ENCODE peak calls at places on chromosome 9, in nine cellular contexts. Z, M, O, U, T, W, G, V and H are unnamed samples.

GRCh38 chr9:78015242-78015641 is 16.4 kb downstream of the GNAQ start:
- DNase-seq in W (no peak), G (no peak), V (no peak), T (no peak), M (no peak), U (no peak), Z (no peak), O (no peak), H (no peak)

GRCh38 chr9:70563437-70564204 is 149.2 kb upstream of the KLF9 start:
- DNase-seq in V (peak; percentile 88), Z (no peak), W (no peak), T (no peak), G (peak; percentile 67), M (no peak), U (no peak), O (no peak), H (peak; percentile 35)

GRCh38 chr9:127183814-127184582 is 61.6 kb upstream of the ANGPTL2 start:
- DNase-seq in O (no peak), W (peak; percentile 84), U (no peak), Z (no peak), G (peak; percentile 46), T (no peak), M (no peak), V (peak; percentile 82), H (no peak)

GRCh38 chr9:38339087-38339486 is 53.4 kb upstream of the ALDH1B1 start:
- DNase-seq in M (no peak), O (no peak), W (no peak), T (peak; percentile 78), U (no peak), Z (peak; percentile 53), G (peak; percentile 27), V (peak; percentile 59), H (peak; percentile 9)

GRCh38 chr9:136774416-136775045 is 10.2 kb upstream of the LCN15 start:
- DNase-seq in U (peak; percentile 9), G (no peak), Z (no peak), M (no peak), T (no peak), W (no peak), V (no peak), O (no peak), H (no peak)

GRCh38 chr9:7146582-7146981 is 388.8 kb downstream of the KDM4C start:
- DNase-seq in W (no peak), Z (peak; percentile 61), V (no peak), T (no peak), G (no peak), M (peak; percentile 25), U (no peak), O (peak; percentile 16), H (peak; percentile 73)

GRCh38 chr9:122572456-122572855 is 10.7 kb downstream of the OR1L8 start:
- DNase-seq in M (no peak), U (no peak), O (no peak), G (no peak), V (no peak), Z (no peak), T (no peak), W (no peak), H (no peak)

GRCh38 chr9:95434116-95435073 is 82.4 kb downstream of the PTCH1 start:
- DNase-seq in W (no peak), M (no peak), V (no peak), G (no peak), U (peak; percentile 29), T (no peak), O (peak; percentile 31), Z (no peak), H (peak; percentile 13)

GRCh38 chr9:131627846-131628820 is 82.8 kb downstream of the PRRT1B start:
- DNase-seq in O (no peak), U (peak; percentile 89), V (peak; percentile 57), T (peak; percentile 92), G (no peak), W (peak; percentile 82), Z (no peak), M (no peak), H (no peak)

GRCh38 chr9:18826248-18826647 is 206.8 kb downstream of the SAXO1 start:
- DNase-seq in V (no peak), U (no peak), T (no peak), W (no peak), M (no peak), G (no peak), Z (no peak), O (peak; percentile 23), H (no peak)

GRCh38 chr9:82117025-82117424 is 128.5 kb downstream of the SPATA31D1 start:
- DNase-seq in T (no peak), O (peak; percentile 11), M (peak; percentile 38), Z (no peak), W (no peak), U (no peak), V (peak; percentile 18), G (no peak), H (no peak)

GRCh38 chr9:100064872-100065581 is 33.8 kb downstream of the ERP44 start:
- DNase-seq in O (no peak), V (peak; percentile 78), U (no peak), T (no peak), G (no peak), M (no peak), W (no peak), Z (peak; percentile 77), H (peak; percentile 92)

GRCh38 chr9:21779397-21779796 is 23.0 kb upstream of the MTAP start:
- DNase-seq in O (no peak), M (no peak), Z (peak; percentile 11), T (no peak), U (no peak), V (peak; percentile 56), G (no peak), W (no peak), H (peak; percentile 80)

GRCh38 chr9:127586537-127586936 is 25.5 kb upstream of the STXBP1 start:
- DNase-seq in O (peak; percentile 94), V (peak; percentile 88), U (peak; percentile 76), G (no peak), T (peak; percentile 92), W (peak; percentile 92), M (peak; percentile 87), Z (peak; percentile 80), H (peak; percentile 83)

GRCh38 chr9:98147582-98147981 is 28.6 kb upstream of the TRIM14 start:
- DNase-seq in W (no peak), G (no peak), T (no peak), M (no peak), V (no peak), O (no peak), U (no peak), Z (no peak), H (peak; percentile 18)

GRCh38 chr9:123432331-123433236 is 76.6 kb downstream of the CRB2 start:
- DNase-seq in Z (no peak), T (no peak), M (no peak), V (no peak), G (no peak), O (no peak), W (peak; percentile 46), U (no peak), H (no peak)

GRCh38 chr9:130320697-130321080 is 55.1 kb downstream of the HMCN2 start:
- DNase-seq in O (peak; percentile 68), W (no peak), M (peak; percentile 40), G (no peak), Z (peak; percentile 25), U (peak; percentile 55), T (peak; percentile 28), V (no peak), H (peak; percentile 30)

GRCh38 chr9:119043996-119044395 is 325.2 kb downstream of the BRINP1 start:
- DNase-seq in O (no peak), G (no peak), W (no peak), T (no peak), M (no peak), U (no peak), Z (no peak), V (no peak), H (no peak)

GRCh38 chr9:108180511-108180910 is 675.3 kb downstream of the ACTL7B start:
- DNase-seq in G (no peak), M (no peak), U (no peak), T (no peak), W (no peak), O (no peak), Z (no peak), V (peak; percentile 26), H (no peak)

DNA sequence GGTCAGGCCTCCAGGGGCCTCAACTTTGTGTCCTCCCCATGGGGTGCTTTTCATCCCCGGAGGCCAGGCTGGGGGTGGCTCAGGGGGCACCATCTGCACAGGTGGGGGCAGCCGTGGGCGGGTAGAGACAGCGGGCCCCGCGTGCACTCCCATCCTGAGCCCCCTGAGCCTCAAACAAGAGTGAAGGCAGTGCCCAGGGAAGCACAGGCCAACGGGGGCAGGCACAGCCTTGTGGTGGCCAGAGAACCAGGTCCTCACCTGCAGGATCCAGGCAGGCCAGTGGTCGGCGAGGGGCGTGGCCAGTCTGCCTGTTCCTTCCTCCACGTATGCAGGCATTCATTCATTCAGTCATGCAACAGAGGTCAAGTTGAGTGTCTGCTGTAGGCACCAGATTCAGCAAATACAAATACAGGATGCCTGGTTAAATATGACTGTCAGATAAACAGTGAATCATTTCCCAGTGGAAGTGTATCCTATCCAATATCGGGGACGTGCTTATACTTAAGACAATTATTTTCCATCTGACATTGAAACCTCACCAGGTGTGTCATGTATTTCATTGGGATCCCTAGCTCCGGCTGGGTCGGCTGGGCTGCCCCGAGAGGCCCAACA is 22.3 kb downstream of the KCNT1 start:
- DNase-seq in U (no peak), G (no peak), V (no peak), Z (peak; percentile 71), M (no peak), O (no peak), T (no peak), W (no peak), H (no peak)
- H3K4me3 ChIP-seq in U (no peak overlapping the region), G (no peak overlapping the region), V (no peak overlapping the region), Z (no peak overlapping the region), M (no peak overlapping the region), O (no peak overlapping the region), T (no peak overlapping the region), W (no peak overlapping the region), H (no peak overlapping the region)

GRCh38 chr9:135183538-135184153 is 96.2 kb downstream of the OLFM1 start:
- DNase-seq in V (no peak), G (no peak), M (no peak), W (no peak), Z (no peak), O (no peak), U (no peak), T (no peak), H (no peak)
- TF ChIP-seq CTCF in V (no peak), G (no peak), M (no peak), W (no peak), Z (no peak), O (no peak), U (no peak), T (no peak), H (no peak)

DNA sequence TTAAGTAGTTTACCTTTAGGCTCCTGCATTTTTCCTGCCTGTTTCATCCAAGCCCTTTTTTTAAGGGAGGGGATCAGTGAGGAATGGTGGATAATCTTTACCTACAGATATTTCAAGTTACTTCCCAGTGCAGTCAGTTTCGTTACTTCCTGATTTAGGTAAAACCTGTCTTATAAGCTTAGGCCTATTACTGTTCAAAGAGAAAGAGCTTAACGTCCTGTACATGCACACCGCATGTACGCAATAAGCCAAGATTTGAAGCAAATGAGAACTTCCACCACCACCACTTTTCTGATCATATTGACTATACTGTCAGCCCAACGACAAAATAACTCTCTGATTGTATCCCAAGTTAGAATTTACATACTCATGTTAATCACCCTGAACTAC is 5.2 kb downstream of the NFIB start:
- DNase-seq in U (no peak), M (no peak), W (no peak), Z (no peak), V (no peak), G (no peak), O (no peak), T (no peak), H (no peak)
- H3K4me3 ChIP-seq in U (no peak overlapping the region), M (peak overlapping the region; percentile 95), W (peak overlapping the region; percentile 95), Z (peak overlapping the region; percentile 93), V (no peak overlapping the region), G (no peak overlapping the region), O (no peak overlapping the region), T (no peak overlapping the region), H (peak overlapping the region; percentile 96)

GRCh38 chr9:892123-892522 is 50.6 kb downstream of the DMRT1 start:
- DNase-seq in G (no peak), M (no peak), U (no peak), V (no peak), W (no peak), Z (peak; percentile 11), O (no peak), T (no peak), H (peak; percentile 10)
- TF ChIP-seq CTCF in G (peak; percentile 24), M (peak; percentile 15), U (no peak), V (peak; percentile 14), W (no peak), Z (peak; percentile 31), O (peak; percentile 34), T (no peak), H (peak; percentile 28)